ENCODE peak calls at places on chromosomes 16 and 17, in ten cellular contexts. A is NCI-H1092; J is mesothelial cell of epicardium; P is coronary artery; V is glomerular endothelial cell; B is left colon; M is cardiac muscle cell; O is stimulated activated naive CD8-positive, alpha-beta T cell treated with anti-CD3 and anti-CD28 coated beads, Interleukin-15, amount 100 ng/mL, for 72 hours; X is prostate gland; G is NCI-H2081. S is an unnamed sample.

GRCh38 chr17:4739122-4740024 is at the start of the genes CXCL16 and ZMYND15:
- DNase-seq in A (no peak), J (peak; percentile 68), P (no peak), V (no peak), B (peak; percentile 80), M (peak; percentile 46), O (peak; percentile 48), X (peak; percentile 51), G (no peak), S (peak; percentile 73)

GRCh38 chr16:53457670-53458069 is 23.4 kb downstream of the RBL2 start:
- DNase-seq in A (no peak), J (no peak), P (no peak), V (no peak), B (peak; percentile 14), M (no peak), O (peak; percentile 67), X (no peak), G (no peak), S (no peak)

GRCh38 chr17:152860-153420 is 15.6 kb downstream of the SCGB1C2 start:
- DNase-seq in A (no peak), J (no peak), P (no peak), V (no peak), B (no peak), M (no peak), O (no peak), X (no peak), G (no peak), S (peak; percentile 33)

GRCh38 chr16:65548470-65548869 is 426.6 kb upstream of the CDH11 start:
- DNase-seq in A (no peak), J (no peak), P (no peak), V (no peak), B (no peak), M (no peak), O (no peak), X (no peak), G (no peak), S (no peak)

GRCh38 chr16:48041861-48042435 is 113.8 kb downstream of the ABCC12 start:
- DNase-seq in A (no peak), J (no peak), P (no peak), V (no peak), B (no peak), M (peak; percentile 9), O (no peak), X (no peak), G (no peak), S (no peak)

GRCh38 chr17:50768348-50768761 is 1.0 kb upstream of the ANKRD40CL start:
- DNase-seq in A (no peak), J (no peak), P (peak; percentile 59), V (no peak), B (peak; percentile 92), M (no peak), O (no peak), X (peak; percentile 84), G (no peak), S (no peak)

GRCh38 chr16:17345043-17345442 is 125.7 kb downstream of the XYLT1 start:
- DNase-seq in A (no peak), J (no peak), P (no peak), V (no peak), B (no peak), M (no peak), O (no peak), X (peak; percentile 78), G (no peak), S (peak; percentile 85)

GRCh38 chr16:11743308-11744074 is 834 bp upstream of the TXNDC11 start:
- DNase-seq in A (no peak), J (no peak), P (peak; percentile 82), V (no peak), B (no peak), M (no peak), O (peak; percentile 7), X (no peak), G (no peak), S (peak; percentile 82)

GRCh38 chr17:17929655-17930380 is 42.4 kb downstream of the TOM1L2 start:
- DNase-seq in A (no peak), J (no peak), P (no peak), V (no peak), B (no peak), M (no peak), O (no peak), X (no peak), G (no peak), S (no peak)

GRCh38 chr17:82349287-82349701 is 9.8 kb upstream of the TEX19 start:
- DNase-seq in A (no peak), J (no peak), P (no peak), V (no peak), B (no peak), M (no peak), O (no peak), X (no peak), G (no peak), S (no peak)

GRCh38 chr17:40648326-40648968 is 829 bp upstream of the SMARCE1 start:
- DNase-seq in A (no peak), J (no peak), P (peak; percentile 84), V (peak; percentile 7), B (no peak), M (no peak), O (no peak), X (peak; percentile 24), G (peak; percentile 49), S (no peak)

GRCh38 chr16:56780646-56781045 is 50.7 kb downstream of the NUP93 start:
- DNase-seq in A (no peak), J (no peak), P (no peak), V (no peak), B (no peak), M (no peak), O (no peak), X (no peak), G (no peak), S (no peak)

GRCh38 chr17:28864991-28865849 is 10.4 kb downstream of the ERAL1 start:
- DNase-seq in A (no peak), J (no peak), P (no peak), V (no peak), B (peak; percentile 74), M (no peak), O (no peak), X (no peak), G (no peak), S (no peak)

GRCh38 chr17:40329981-40330794 is 21.2 kb downstream of the RARA start:
- DNase-seq in A (peak; percentile 66), J (no peak), P (no peak), V (no peak), B (peak; percentile 43), M (no peak), O (no peak), X (peak; percentile 71), G (peak; percentile 59), S (no peak)

GRCh38 chr16:71421911-71422310 is 19.9 kb downstream of the TLE7 start:
- DNase-seq in A (no peak), J (no peak), P (no peak), V (no peak), B (peak; percentile 35), M (peak; percentile 16), O (peak; percentile 24), X (no peak), G (no peak), S (no peak)

GRCh38 chr17:18980682-18981384 is 23.7 kb downstream of the FAM83G start:
- DNase-seq in A (no peak), J (no peak), P (no peak), V (no peak), B (no peak), M (peak; percentile 31), O (no peak), X (no peak), G (no peak), S (no peak)

GRCh38 chr17:49459401-49459984 is 35.6 kb upstream of the NGFR start:
- DNase-seq in A (no peak), J (no peak), P (no peak), V (no peak), B (no peak), M (peak; percentile 27), O (no peak), X (no peak), G (no peak), S (no peak)

GRCh38 chr17:17561408-17562144 is 29.9 kb downstream of the PEMT start:
- DNase-seq in A (no peak), J (no peak), P (no peak), V (no peak), B (peak; percentile 48), M (no peak), O (no peak), X (peak; percentile 93), G (no peak), S (peak; percentile 82)

GRCh38 chr16:70677499-70678120 is 8.2 kb downstream of the MTSS2 start:
- DNase-seq in A (no peak), J (no peak), P (no peak), V (no peak), B (no peak), M (no peak), O (no peak), X (no peak), G (no peak), S (no peak)

GRCh38 chr17:82838386-82839063 is 1.3 kb downstream of the ZNF750 start:
- DNase-seq in A (no peak), J (no peak), P (no peak), V (no peak), B (peak; percentile 76), M (no peak), O (no peak), X (peak; percentile 84), G (no peak), S (no peak)

GRCh38 chr17:2380225-2380922 is 20.5 kb downstream of the MNT start:
- DNase-seq in A (no peak), J (no peak), P (no peak), V (no peak), B (no peak), M (no peak), O (no peak), X (no peak), G (no peak), S (no peak)

GRCh38 chr17:17358060-17358751 is 55.0 kb downstream of the NT5M start:
- DNase-seq in A (no peak), J (no peak), P (peak; percentile 36), V (no peak), B (no peak), M (no peak), O (no peak), X (no peak), G (no peak), S (peak; percentile 29)

GRCh38 chr17:57761887-57762286 is 16.8 kb upstream of the CCDC182 start:
- DNase-seq in A (no peak), J (no peak), P (no peak), V (no peak), B (no peak), M (no peak), O (no peak), X (no peak), G (no peak), S (no peak)

GRCh38 chr17:13281626-13282025 is 263.8 kb upstream of the ELAC2 start:
- DNase-seq in A (no peak), J (no peak), P (no peak), V (no peak), B (no peak), M (no peak), O (no peak), X (no peak), G (no peak), S (no peak)

GRCh38 chr16:68752602-68753001 is 15.5 kb downstream of the CDH1 start:
- DNase-seq in A (no peak), J (no peak), P (no peak), V (no peak), B (no peak), M (no peak), O (peak; percentile 62), X (no peak), G (no peak), S (no peak)

GRCh38 chr17:48241770-48242497 is 134.4 kb downstream of the SNX11 start:
- DNase-seq in A (no peak), J (no peak), P (no peak), V (no peak), B (no peak), M (no peak), O (no peak), X (no peak), G (no peak), S (no peak)

GRCh38 chr16:85424260-85425060 is 188.7 kb upstream of the GSE1 start:
- DNase-seq in A (no peak), J (peak; percentile 34), P (no peak), V (no peak), B (peak; percentile 27), M (no peak), O (no peak), X (no peak), G (no peak), S (no peak)

GRCh38 chr16:50381679-50382440 is 13.1 kb upstream of the BRD7 start:
- DNase-seq in A (no peak), J (no peak), P (peak; percentile 46), V (no peak), B (no peak), M (no peak), O (no peak), X (no peak), G (no peak), S (no peak)